ENCODE peak calls at places on chromosome 2, in eight cellular contexts. One of them, this sample, is unnamed.

GRCh38 chr2:240229603-240230423 is 89.4 kb upstream of the OTOS start:
- DNase-seq in AG09309: peak
- DNase-seq in sigmoid colon: peak
- DNase-seq in cardiac fibroblast: peak
- DNase-seq in neural crest cell: no peak
- DNase-seq in A549: no peak
- DNase-seq in foreskin fibroblast: peak
- DNase-seq in lower lobe of right lung: no peak
- DNase-seq in this sample: no peak

GRCh38 chr2:20561703-20562454 is 89.0 kb downstream of the HS1BP3 start:
- DNase-seq in AG09309: no peak
- DNase-seq in sigmoid colon: no peak
- DNase-seq in cardiac fibroblast: peak
- DNase-seq in neural crest cell: no peak
- DNase-seq in A549: no peak
- DNase-seq in foreskin fibroblast: peak
- DNase-seq in lower lobe of right lung: no peak
- DNase-seq in this sample: no peak

GRCh38 chr2:216574046-216574445 is 59.2 kb upstream of the IGFBP2 start:
- DNase-seq in AG09309: peak
- DNase-seq in sigmoid colon: no peak
- DNase-seq in cardiac fibroblast: peak
- DNase-seq in neural crest cell: no peak
- DNase-seq in A549: no peak
- DNase-seq in foreskin fibroblast: peak
- DNase-seq in lower lobe of right lung: no peak
- DNase-seq in this sample: no peak

GRCh38 chr2:152682663-152683062 is 34.6 kb downstream of the PRPF40A start:
- DNase-seq in AG09309: no peak
- DNase-seq in sigmoid colon: no peak
- DNase-seq in cardiac fibroblast: no peak
- DNase-seq in neural crest cell: peak
- DNase-seq in A549: no peak
- DNase-seq in foreskin fibroblast: no peak
- DNase-seq in lower lobe of right lung: no peak
- DNase-seq in this sample: no peak

GRCh38 chr2:29322011-29322410 is 206.8 kb downstream of the CLIP4 start:
- DNase-seq in AG09309: no peak
- DNase-seq in sigmoid colon: no peak
- DNase-seq in cardiac fibroblast: peak
- DNase-seq in neural crest cell: no peak
- DNase-seq in A549: no peak
- DNase-seq in foreskin fibroblast: peak
- DNase-seq in lower lobe of right lung: no peak
- DNase-seq in this sample: no peak

GRCh38 chr2:120253021-120253882 is 600 bp downstream of the RALB start:
- DNase-seq in AG09309: no peak
- DNase-seq in sigmoid colon: peak
- DNase-seq in cardiac fibroblast: peak
- DNase-seq in neural crest cell: peak
- DNase-seq in A549: peak
- DNase-seq in foreskin fibroblast: peak
- DNase-seq in lower lobe of right lung: peak
- DNase-seq in this sample: peak

GRCh38 chr2:17584689-17585088 is 44.2 kb downstream of the VSNL1 start:
- DNase-seq in AG09309: no peak
- DNase-seq in sigmoid colon: no peak
- DNase-seq in cardiac fibroblast: no peak
- DNase-seq in neural crest cell: no peak
- DNase-seq in A549: no peak
- DNase-seq in foreskin fibroblast: no peak
- DNase-seq in lower lobe of right lung: no peak
- DNase-seq in this sample: no peak

GRCh38 chr2:41313082-41313481 is 734.7 kb upstream of the PKDCC start:
- DNase-seq in AG09309: no peak
- DNase-seq in sigmoid colon: no peak
- DNase-seq in cardiac fibroblast: no peak
- DNase-seq in neural crest cell: no peak
- DNase-seq in A549: no peak
- DNase-seq in foreskin fibroblast: no peak
- DNase-seq in lower lobe of right lung: no peak
- DNase-seq in this sample: no peak

GRCh38 chr2:17646096-17646554 is 105.6 kb downstream of the VSNL1 start:
- DNase-seq in AG09309: peak
- DNase-seq in sigmoid colon: no peak
- DNase-seq in cardiac fibroblast: peak
- DNase-seq in neural crest cell: peak
- DNase-seq in A549: peak
- DNase-seq in foreskin fibroblast: peak
- DNase-seq in lower lobe of right lung: no peak
- DNase-seq in this sample: peak

GRCh38 chr2:99722726-99723125 is 232.9 kb upstream of the REV1 start:
- DNase-seq in AG09309: no peak
- DNase-seq in sigmoid colon: no peak
- DNase-seq in cardiac fibroblast: no peak
- DNase-seq in neural crest cell: no peak
- DNase-seq in A549: no peak
- DNase-seq in foreskin fibroblast: no peak
- DNase-seq in lower lobe of right lung: no peak
- DNase-seq in this sample: no peak

GRCh38 chr2:61855178-61855523 is 1.3 kb upstream of the FAM161A start:
- DNase-seq in AG09309: no peak
- DNase-seq in sigmoid colon: no peak
- DNase-seq in cardiac fibroblast: no peak
- DNase-seq in neural crest cell: no peak
- DNase-seq in A549: peak
- DNase-seq in foreskin fibroblast: peak
- DNase-seq in lower lobe of right lung: no peak
- DNase-seq in this sample: no peak

GRCh38 chr2:207385903-207386302 is 143.9 kb upstream of the CREB1 start:
- DNase-seq in AG09309: no peak
- DNase-seq in sigmoid colon: no peak
- DNase-seq in cardiac fibroblast: peak
- DNase-seq in neural crest cell: no peak
- DNase-seq in A549: no peak
- DNase-seq in foreskin fibroblast: peak
- DNase-seq in lower lobe of right lung: no peak
- DNase-seq in this sample: no peak

GRCh38 chr2:164879901-164880535 is 38.4 kb upstream of the COBLL1 start:
- DNase-seq in AG09309: no peak
- DNase-seq in sigmoid colon: no peak
- DNase-seq in cardiac fibroblast: no peak
- DNase-seq in neural crest cell: no peak
- DNase-seq in A549: no peak
- DNase-seq in foreskin fibroblast: no peak
- DNase-seq in lower lobe of right lung: no peak
- DNase-seq in this sample: no peak

GRCh38 chr2:14223576-14223975 is 408.9 kb upstream of the LRATD1 start:
- DNase-seq in AG09309: no peak
- DNase-seq in sigmoid colon: no peak
- DNase-seq in cardiac fibroblast: no peak
- DNase-seq in neural crest cell: no peak
- DNase-seq in A549: no peak
- DNase-seq in foreskin fibroblast: no peak
- DNase-seq in lower lobe of right lung: no peak
- DNase-seq in this sample: no peak

GRCh38 chr2:25402477-25402876 is 60.8 kb upstream of the DNMT3A start:
- DNase-seq in AG09309: no peak
- DNase-seq in sigmoid colon: no peak
- DNase-seq in cardiac fibroblast: no peak
- DNase-seq in neural crest cell: no peak
- DNase-seq in A549: no peak
- DNase-seq in foreskin fibroblast: no peak
- DNase-seq in lower lobe of right lung: no peak
- DNase-seq in this sample: peak

GRCh38 chr2:179265082-179265575 is 497 bp upstream of the SESTD1 start:
- DNase-seq in AG09309: peak
- DNase-seq in sigmoid colon: no peak
- DNase-seq in cardiac fibroblast: peak
- DNase-seq in neural crest cell: no peak
- DNase-seq in A549: no peak
- DNase-seq in foreskin fibroblast: peak
- DNase-seq in lower lobe of right lung: no peak
- DNase-seq in this sample: no peak

GRCh38 chr2:240212425-240213225 is 72.2 kb upstream of the OTOS start:
- DNase-seq in AG09309: no peak
- DNase-seq in sigmoid colon: peak
- DNase-seq in cardiac fibroblast: no peak
- DNase-seq in neural crest cell: no peak
- DNase-seq in A549: no peak
- DNase-seq in foreskin fibroblast: no peak
- DNase-seq in lower lobe of right lung: no peak
- DNase-seq in this sample: no peak

GRCh38 chr2:55511508-55512124 is 7.9 kb upstream of the CFAP36 start:
- DNase-seq in AG09309: no peak
- DNase-seq in sigmoid colon: no peak
- DNase-seq in cardiac fibroblast: peak
- DNase-seq in neural crest cell: peak
- DNase-seq in A549: peak
- DNase-seq in foreskin fibroblast: peak
- DNase-seq in lower lobe of right lung: no peak
- DNase-seq in this sample: no peak

DNA sequence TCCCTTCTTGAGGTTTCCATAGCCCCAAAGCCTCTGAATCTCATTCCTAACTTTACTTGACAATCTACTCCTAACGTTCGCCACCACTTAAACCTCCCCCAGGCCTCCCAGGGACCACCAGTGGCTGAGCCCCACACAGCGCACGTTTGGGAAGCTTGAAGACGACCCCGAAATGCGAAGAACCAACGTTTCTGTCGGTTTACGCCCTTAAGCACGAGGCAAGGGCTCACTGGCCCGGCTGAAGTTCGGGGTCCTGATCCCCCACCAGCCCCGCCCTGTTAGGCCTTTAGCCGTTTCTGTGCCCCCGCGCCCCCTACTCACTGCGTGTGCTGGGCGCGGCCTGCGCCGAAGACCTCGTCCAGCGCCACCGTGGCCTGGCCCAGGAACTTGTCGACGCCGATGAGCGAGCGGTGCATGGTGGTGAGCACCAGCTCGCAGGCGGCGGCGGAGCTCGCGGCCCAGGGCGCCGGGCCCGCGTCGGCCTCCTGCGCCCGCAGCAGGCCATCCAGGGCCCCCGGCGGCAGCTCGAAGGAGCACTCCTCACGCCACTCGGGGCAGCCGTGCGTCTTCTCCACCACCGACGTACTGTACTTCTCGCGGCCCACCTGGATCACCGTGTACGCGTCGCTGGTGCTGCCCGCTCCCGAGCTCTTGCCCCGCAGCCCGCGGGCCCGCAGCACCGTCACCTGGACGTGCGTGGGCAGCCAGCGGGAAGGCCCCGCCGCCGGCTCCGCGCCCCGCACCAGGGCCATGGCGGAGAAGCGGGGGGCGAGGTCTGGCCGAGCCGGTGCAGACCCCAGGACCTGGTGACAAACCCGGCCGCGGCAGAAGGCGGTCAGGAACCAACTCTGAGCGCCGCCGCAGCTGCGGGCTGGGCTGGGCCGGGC is 479 bp downstream of the RAB11FIP5 start:
- DNase-seq in AG09309: no peak
- DNase-seq in sigmoid colon: peak
- DNase-seq in cardiac fibroblast: peak
- DNase-seq in neural crest cell: no peak
- DNase-seq in A549: peak
- DNase-seq in foreskin fibroblast: peak
- DNase-seq in lower lobe of right lung: peak
- DNase-seq in this sample: peak
- TF ChIP-seq CTCF in AG09309: no peak
- TF ChIP-seq CTCF in sigmoid colon: no peak
- TF ChIP-seq CTCF in cardiac fibroblast: no peak
- TF ChIP-seq CTCF in neural crest cell: no peak
- TF ChIP-seq CTCF in A549: no peak
- TF ChIP-seq CTCF in foreskin fibroblast: no peak
- TF ChIP-seq CTCF in lower lobe of right lung: no peak
- TF ChIP-seq CTCF in this sample: no peak

DNA sequence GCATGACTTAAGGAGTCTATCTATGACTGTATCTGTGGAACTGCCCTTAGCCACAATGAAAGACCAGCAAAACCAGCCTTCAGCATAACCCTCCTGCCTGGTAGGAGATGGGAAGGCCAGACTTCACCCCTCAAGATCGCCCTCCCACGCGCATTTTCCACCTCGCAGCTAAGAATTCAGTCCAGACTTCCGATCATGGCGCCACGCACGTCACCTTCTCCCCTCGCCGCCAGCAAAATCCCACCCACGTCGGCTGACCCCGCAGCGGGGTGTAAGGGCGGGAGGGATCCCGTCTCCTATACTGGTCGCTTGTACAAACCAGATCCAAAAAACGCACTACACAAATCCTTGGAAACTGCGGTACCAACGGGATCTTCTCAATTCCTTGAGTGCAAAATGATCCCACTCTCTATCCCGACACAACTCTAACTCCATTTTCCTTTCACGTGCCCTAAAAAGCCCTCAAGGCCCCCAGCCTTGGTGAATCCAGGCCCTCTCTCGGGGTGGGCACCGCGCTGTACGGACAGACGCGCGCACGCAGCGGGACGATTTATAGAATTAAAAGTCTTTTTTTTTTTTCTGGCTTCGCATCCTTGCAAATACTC is 1.0 kb upstream of the BMPR2 start:
- DNase-seq in AG09309: peak
- DNase-seq in sigmoid colon: peak
- DNase-seq in cardiac fibroblast: peak
- DNase-seq in neural crest cell: peak
- DNase-seq in A549: peak
- DNase-seq in foreskin fibroblast: peak
- DNase-seq in lower lobe of right lung: peak
- DNase-seq in this sample: no peak
- TF ChIP-seq CTCF in AG09309: no peak
- TF ChIP-seq CTCF in sigmoid colon: no peak
- TF ChIP-seq CTCF in cardiac fibroblast: no peak
- TF ChIP-seq CTCF in neural crest cell: no peak
- TF ChIP-seq CTCF in A549: no peak
- TF ChIP-seq CTCF in foreskin fibroblast: no peak
- TF ChIP-seq CTCF in lower lobe of right lung: no peak
- TF ChIP-seq CTCF in this sample: peak

DNA sequence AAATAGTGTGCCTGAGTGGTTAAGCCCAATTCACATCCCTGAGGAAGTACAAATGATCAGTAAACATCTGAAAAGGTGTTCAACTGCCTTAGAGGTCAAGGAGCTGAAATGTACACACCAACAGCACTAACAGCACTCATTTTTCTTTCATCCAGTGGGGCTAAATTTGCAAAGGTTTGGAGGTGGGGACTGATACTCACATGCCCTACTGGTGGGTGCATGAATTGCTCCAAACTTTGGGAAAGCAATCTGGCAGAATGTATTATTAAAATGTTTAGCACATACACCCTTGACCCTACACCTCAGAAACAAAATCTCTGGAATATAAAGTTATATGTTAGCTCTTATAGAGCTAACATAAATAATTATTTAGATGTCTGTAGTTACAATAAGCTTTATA is 19.0 kb upstream of the FAM178B start:
- DNase-seq in AG09309: no peak
- DNase-seq in sigmoid colon: no peak
- DNase-seq in cardiac fibroblast: no peak
- DNase-seq in neural crest cell: no peak
- DNase-seq in A549: peak
- DNase-seq in foreskin fibroblast: peak
- DNase-seq in lower lobe of right lung: no peak
- DNase-seq in this sample: no peak
- TF ChIP-seq CTCF in AG09309: peak
- TF ChIP-seq CTCF in sigmoid colon: no peak
- TF ChIP-seq CTCF in cardiac fibroblast: peak
- TF ChIP-seq CTCF in neural crest cell: peak
- TF ChIP-seq CTCF in A549: no peak
- TF ChIP-seq CTCF in foreskin fibroblast: peak
- TF ChIP-seq CTCF in lower lobe of right lung: no peak
- TF ChIP-seq CTCF in this sample: no peak

GRCh38 chr2:23294238-23294637 is 90.7 kb upstream of the KLHL29 start:
- DNase-seq in AG09309: no peak
- DNase-seq in sigmoid colon: no peak
- DNase-seq in cardiac fibroblast: no peak
- DNase-seq in neural crest cell: no peak
- DNase-seq in A549: no peak
- DNase-seq in foreskin fibroblast: no peak
- DNase-seq in lower lobe of right lung: no peak
- DNase-seq in this sample: no peak
- TF ChIP-seq CTCF in AG09309: no peak
- TF ChIP-seq CTCF in sigmoid colon: no peak
- TF ChIP-seq CTCF in cardiac fibroblast: no peak
- TF ChIP-seq CTCF in neural crest cell: no peak
- TF ChIP-seq CTCF in A549: no peak
- TF ChIP-seq CTCF in foreskin fibroblast: no peak
- TF ChIP-seq CTCF in lower lobe of right lung: no peak
- TF ChIP-seq CTCF in this sample: no peak